ENCODE peak calls at places on chromosomes 2 and 18, in eight cellular contexts. H is AG10803, W is KBM-7, A is T-helper 2 cell, R is HT-29, I is posterior cingulate gyrus, D is A549, S is upper lobe of left lung. J is an unnamed sample.

GRCh38 chr2:44326548-44327269 is 34.6 kb downstream of the PREPL start:
- DNase-seq in D (no peak), A (no peak), H (no peak), S (no peak), W (no peak), I (no peak), R (no peak), J (no peak)

GRCh38 chr2:138637686-138638085 is 136.1 kb downstream of the SPOPL start:
- DNase-seq in H (no peak), W (no peak), S (no peak), A (no peak), D (no peak), I (no peak), R (no peak), J (no peak)

GRCh38 chr2:9333591-9334171 is 89.6 kb downstream of the ITGB1BP1 start:
- DNase-seq in W (peak), R (peak), S (no peak), D (peak), H (peak), A (no peak), I (peak), J (peak)

GRCh38 chr2:225112362-225113111 is 70.3 kb upstream of the DOCK10 start:
- DNase-seq in A (no peak), D (no peak), I (no peak), S (no peak), R (no peak), H (no peak), W (no peak), J (no peak)

GRCh38 chr2:63818276-63818675 is 23.4 kb upstream of the UGP2 start:
- DNase-seq in A (no peak), H (no peak), D (no peak), R (no peak), I (no peak), S (no peak), W (no peak), J (no peak)

GRCh38 chr18:79413901-79414300 is 18.2 kb downstream of the NFATC1 start:
- DNase-seq in R (no peak), I (no peak), H (no peak), D (no peak), A (no peak), S (peak), W (no peak), J (no peak)

GRCh38 chr2:102057502-102058292 is 65.9 kb downstream of the IL1R2 start:
- DNase-seq in W (no peak), D (no peak), I (no peak), A (no peak), H (no peak), R (no peak), S (no peak), J (no peak)

GRCh38 chr2:37439131-37439642 is 94.8 kb downstream of the QPCT start:
- DNase-seq in D (no peak), A (no peak), S (no peak), W (no peak), H (no peak), R (no peak), I (no peak), J (no peak)

GRCh38 chr2:72027426-72028161 is 120.1 kb downstream of the CYP26B1 start:
- DNase-seq in R (no peak), S (peak), D (no peak), A (no peak), H (peak), W (no peak), I (no peak), J (no peak)

GRCh38 chr18:26088482-26088881 is 1.9 kb downstream of the SS18 start:
- DNase-seq in A (no peak), R (no peak), D (no peak), I (no peak), W (peak), S (no peak), H (peak), J (no peak)

GRCh38 chr2:54067851-54068375 is 47.5 kb upstream of the ACYP2 start:
- DNase-seq in H (no peak), D (no peak), S (no peak), W (no peak), R (no peak), A (no peak), I (no peak), J (no peak)

GRCh38 chr18:28854964-28855363 is 678.0 kb upstream of the CDH2 start:
- DNase-seq in H (no peak), S (no peak), W (no peak), D (no peak), I (no peak), R (no peak), A (no peak), J (no peak)

GRCh38 chr18:68699043-68699442 is 15.9 kb downstream of the TMX3 start:
- DNase-seq in H (peak), I (no peak), D (no peak), W (no peak), R (no peak), A (no peak), S (no peak), J (no peak)